ENCODE peak calls at places on chromosomes 16 and 17, in four cellular contexts. One of them, this sample, is unnamed.

GRCh38 chr16:55471448-55472097 is 7.4 kb upstream of the MMP2 start:
- DNase-seq in IMR-90: peak; percentile 92
- DNase-seq in H9: no peak
- DNase-seq in H1: no peak
- DNase-seq in this sample: peak; percentile 75

GRCh38 chr17:31629696-31630470 is 229.2 kb downstream of the COPRS start:
- DNase-seq in IMR-90: peak; percentile 71
- DNase-seq in H9: no peak
- DNase-seq in H1: no peak
- DNase-seq in this sample: no peak

GRCh38 chr16:55494994-55495421 is 13.9 kb upstream of the LPCAT2 start:
- DNase-seq in IMR-90: peak; percentile 96
- DNase-seq in H9: peak; percentile 29
- DNase-seq in H1: no peak
- DNase-seq in this sample: peak; percentile 66

GRCh38 chr17:46818929-46819859 is 702 bp upstream of the WNT3 start:
- DNase-seq in IMR-90: no peak
- DNase-seq in H9: peak; percentile 96
- DNase-seq in H1: no peak
- DNase-seq in this sample: peak; percentile 98

GRCh38 chr16:49622084-49622390 is 233.9 kb downstream of the ZNF423 start:
- DNase-seq in IMR-90: no peak
- DNase-seq in H9: no peak
- DNase-seq in H1: no peak
- DNase-seq in this sample: no peak

GRCh38 chr17:17398188-17398927 is 78.4 kb upstream of the MED9 start:
- DNase-seq in IMR-90: peak; percentile 34
- DNase-seq in H9: no peak
- DNase-seq in H1: no peak
- DNase-seq in this sample: no peak

GRCh38 chr17:16516594-16517018 is 24.6 kb upstream of the LRRC75A start:
- DNase-seq in IMR-90: peak; percentile 80
- DNase-seq in H9: peak; percentile 70
- DNase-seq in H1: no peak
- DNase-seq in this sample: peak; percentile 75

GRCh38 chr16:637081-638018 is 1.2 kb upstream of the METTL26 start:
- DNase-seq in IMR-90: peak; percentile 81
- DNase-seq in H9: peak; percentile 90
- DNase-seq in H1: no peak
- DNase-seq in this sample: peak; percentile 56

GRCh38 chr17:57739402-57740224 is 5.5 kb downstream of the CCDC182 start:
- DNase-seq in IMR-90: no peak
- DNase-seq in H9: peak; percentile 60
- DNase-seq in H1: no peak
- DNase-seq in this sample: peak; percentile 58

GRCh38 chr17:50220811-50221210 is 19.4 kb upstream of the COL1A1 start:
- DNase-seq in IMR-90: no peak
- DNase-seq in H9: peak; percentile 54
- DNase-seq in H1: no peak
- DNase-seq in this sample: no peak

GRCh38 chr17:65811043-65811442 is 249.6 kb upstream of the AXIN2 start:
- DNase-seq in IMR-90: no peak
- DNase-seq in H9: no peak
- DNase-seq in H1: no peak
- DNase-seq in this sample: no peak

GRCh38 chr17:17987901-17988300 is 15.2 kb downstream of the DRC3 start:
- DNase-seq in IMR-90: no peak
- DNase-seq in H9: no peak
- DNase-seq in H1: no peak
- DNase-seq in this sample: no peak

GRCh38 chr16:11674818-11675560 is 6.7 kb downstream of the SNN start:
- DNase-seq in IMR-90: peak; percentile 51
- DNase-seq in H9: no peak
- DNase-seq in H1: no peak
- DNase-seq in this sample: no peak

GRCh38 chr16:69105501-69106361 is at the start of gene HAS3:
- DNase-seq in IMR-90: peak; percentile 48
- DNase-seq in H9: peak; percentile 81
- DNase-seq in H1: peak; percentile 64
- DNase-seq in this sample: peak; percentile 96

GRCh38 chr16:83954577-83955016 is 1.6 kb downstream of the OSGIN1 start:
- DNase-seq in IMR-90: peak; percentile 38
- DNase-seq in H9: peak; percentile 55
- DNase-seq in H1: no peak
- DNase-seq in this sample: peak; percentile 94

GRCh38 chr16:58032710-58033293 is 7.2 kb downstream of the MMP15 start:
- DNase-seq in IMR-90: no peak
- DNase-seq in H9: no peak
- DNase-seq in H1: no peak
- DNase-seq in this sample: peak; percentile 76

GRCh38 chr17:29682987-29683386 is 60.3 kb upstream of the CORO6 start:
- DNase-seq in IMR-90: no peak
- DNase-seq in H9: no peak
- DNase-seq in H1: no peak
- DNase-seq in this sample: peak; percentile 61

GRCh38 chr16:50467943-50468748 is 80.0 kb upstream of the NKD1 start:
- DNase-seq in IMR-90: no peak
- DNase-seq in H9: peak; percentile 78
- DNase-seq in H1: no peak
- DNase-seq in this sample: peak; percentile 79

GRCh38 chr16:75555213-75555706 is 792 bp downstream of the TMEM231 start:
- DNase-seq in IMR-90: peak; percentile 86
- DNase-seq in H9: peak; percentile 94
- DNase-seq in H1: peak; percentile 66
- DNase-seq in this sample: peak; percentile 96

GRCh38 chr17:44039829-44040635 is 25.3 kb upstream of the TMEM101 start:
- DNase-seq in IMR-90: peak; percentile 49
- DNase-seq in H9: no peak
- DNase-seq in H1: no peak
- DNase-seq in this sample: no peak

GRCh38 chr17:4945176-4945943 is 3.0 kb downstream of the PFN1 start:
- DNase-seq in IMR-90: peak; percentile 93
- DNase-seq in H9: peak; percentile 80
- DNase-seq in H1: no peak
- DNase-seq in this sample: peak; percentile 86

GRCh38 chr17:78497115-78497540 is 80.1 kb downstream of the DNAH17 start:
- DNase-seq in IMR-90: peak; percentile 72
- DNase-seq in H9: peak; percentile 92
- DNase-seq in H1: peak; percentile 57
- DNase-seq in this sample: peak; percentile 85

GRCh38 chr17:27396941-27397340 is 59.3 kb upstream of the KSR1 start:
- DNase-seq in IMR-90: peak; percentile 42
- DNase-seq in H9: no peak
- DNase-seq in H1: no peak
- DNase-seq in this sample: no peak

GRCh38 chr16:83470406-83470805 is 337.4 kb upstream of the HSBP1 start:
- DNase-seq in IMR-90: peak; percentile 45
- DNase-seq in H9: peak; percentile 1
- DNase-seq in H1: no peak
- DNase-seq in this sample: no peak

GRCh38 chr17:75902406-75902805 is 2.3 kb downstream of the MRPL38 start:
- DNase-seq in IMR-90: no peak
- DNase-seq in H9: no peak
- DNase-seq in H1: no peak
- DNase-seq in this sample: no peak

GRCh38 chr17:74130841-74131240 is 72.6 kb upstream of the RPL38 start:
- DNase-seq in IMR-90: no peak
- DNase-seq in H9: peak; percentile 23
- DNase-seq in H1: no peak
- DNase-seq in this sample: no peak

GRCh38 chr17:66283296-66283934 is 19.0 kb upstream of the PRKCA start:
- DNase-seq in IMR-90: no peak
- DNase-seq in H9: no peak
- DNase-seq in H1: no peak
- DNase-seq in this sample: no peak

GRCh38 chr17:45227101-45227591 is 5.5 kb downstream of the FMNL1 start:
- DNase-seq in IMR-90: no peak
- DNase-seq in H9: no peak
- DNase-seq in H1: no peak
- DNase-seq in this sample: no peak

GRCh38 chr17:74340470-74341023 is 14.5 kb downstream of the KIF19 start:
- DNase-seq in IMR-90: no peak
- DNase-seq in H9: no peak
- DNase-seq in H1: no peak
- DNase-seq in this sample: no peak

GRCh38 chr16:21565816-21566669 is 33.3 kb upstream of the METTL9 start:
- DNase-seq in IMR-90: no peak
- DNase-seq in H9: no peak
- DNase-seq in H1: no peak
- DNase-seq in this sample: no peak

GRCh38 chr17:81247339-81247990 is 8.3 kb downstream of the NDUFAF8 start:
- DNase-seq in IMR-90: no peak
- DNase-seq in H9: no peak
- DNase-seq in H1: no peak
- DNase-seq in this sample: no peak

GRCh38 chr17:81246343-81246670 is 7.2 kb downstream of the NDUFAF8 start:
- DNase-seq in IMR-90: no peak
- DNase-seq in H9: no peak
- DNase-seq in H1: no peak
- DNase-seq in this sample: no peak

GRCh38 chr17:81245024-81245664 is 6.0 kb downstream of the NDUFAF8 start:
- DNase-seq in IMR-90: peak; percentile 47
- DNase-seq in H9: no peak
- DNase-seq in H1: no peak
- DNase-seq in this sample: no peak

GRCh38 chr17:81245665-81246342 is 6.7 kb downstream of the NDUFAF8 start:
- DNase-seq in IMR-90: no peak
- DNase-seq in H9: no peak
- DNase-seq in H1: no peak
- DNase-seq in this sample: no peak

DNA sequence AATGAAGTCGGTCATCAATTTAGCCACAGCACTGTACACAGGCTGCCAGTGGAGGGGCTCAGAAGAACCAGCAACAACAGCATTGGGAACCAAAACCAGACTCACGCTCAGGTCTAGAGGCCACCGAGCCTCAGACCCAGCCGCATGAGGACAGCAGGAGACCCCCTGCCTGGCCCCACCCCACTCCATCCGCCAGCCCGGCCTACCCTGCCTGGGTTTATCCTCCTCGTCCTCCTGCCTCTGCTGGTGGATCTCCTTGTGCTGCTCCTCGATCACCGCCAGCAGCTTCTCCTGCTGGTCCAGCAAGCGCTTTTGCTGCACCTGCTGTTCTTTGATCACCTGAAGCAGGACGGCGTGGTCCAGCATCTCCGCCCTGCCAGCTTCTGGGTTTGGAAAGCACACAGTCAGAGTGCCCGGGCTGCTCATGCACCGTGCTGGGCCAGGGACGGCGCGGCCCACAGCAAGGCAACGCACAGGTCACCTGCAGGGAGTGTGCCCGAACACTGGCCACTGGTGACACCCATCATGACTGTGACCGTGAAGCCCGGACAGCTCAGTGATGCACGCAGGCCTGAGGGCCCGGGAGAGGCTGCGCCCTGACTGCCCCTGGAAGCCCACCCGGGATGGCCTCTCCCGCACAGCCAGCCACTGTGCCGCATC is 7.7 kb downstream of the NDUFAF8 start:
- DNase-seq in IMR-90: no peak
- DNase-seq in H9: no peak
- DNase-seq in H1: no peak
- DNase-seq in this sample: no peak
- H4K5ac ChIP-seq in IMR-90: no peak overlapping the region
- H4K5ac ChIP-seq in H9: no peak overlapping the region
- H4K5ac ChIP-seq in H1: no peak overlapping the region
- H4K5ac ChIP-seq in this sample: no peak overlapping the region

DNA sequence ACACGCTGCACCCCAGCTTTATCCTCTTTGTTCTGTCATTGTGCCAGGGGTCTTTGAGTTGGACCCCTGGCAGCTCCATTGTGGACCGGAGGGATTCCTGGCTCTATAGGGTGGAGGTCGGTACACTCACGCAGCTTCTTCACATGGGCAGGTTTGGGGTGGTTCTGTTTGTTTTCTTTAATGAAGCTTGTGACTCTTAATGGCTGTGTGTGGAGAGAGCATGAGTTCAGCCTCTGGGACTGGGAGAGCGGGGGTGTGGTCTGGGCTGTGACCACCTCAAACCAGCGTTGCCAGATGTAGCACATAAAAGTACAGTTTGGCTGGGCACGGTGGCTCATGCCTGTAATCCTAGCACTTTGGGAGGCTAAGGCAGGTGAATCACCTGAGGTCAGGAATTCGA is 21.2 kb upstream of the NAGLU start:
- DNase-seq in IMR-90: no peak
- DNase-seq in H9: no peak
- DNase-seq in H1: no peak
- DNase-seq in this sample: no peak
- H4K5ac ChIP-seq in IMR-90: no peak overlapping the region
- H4K5ac ChIP-seq in H9: no peak overlapping the region
- H4K5ac ChIP-seq in H1: no peak overlapping the region
- H4K5ac ChIP-seq in this sample: no peak overlapping the region

DNA sequence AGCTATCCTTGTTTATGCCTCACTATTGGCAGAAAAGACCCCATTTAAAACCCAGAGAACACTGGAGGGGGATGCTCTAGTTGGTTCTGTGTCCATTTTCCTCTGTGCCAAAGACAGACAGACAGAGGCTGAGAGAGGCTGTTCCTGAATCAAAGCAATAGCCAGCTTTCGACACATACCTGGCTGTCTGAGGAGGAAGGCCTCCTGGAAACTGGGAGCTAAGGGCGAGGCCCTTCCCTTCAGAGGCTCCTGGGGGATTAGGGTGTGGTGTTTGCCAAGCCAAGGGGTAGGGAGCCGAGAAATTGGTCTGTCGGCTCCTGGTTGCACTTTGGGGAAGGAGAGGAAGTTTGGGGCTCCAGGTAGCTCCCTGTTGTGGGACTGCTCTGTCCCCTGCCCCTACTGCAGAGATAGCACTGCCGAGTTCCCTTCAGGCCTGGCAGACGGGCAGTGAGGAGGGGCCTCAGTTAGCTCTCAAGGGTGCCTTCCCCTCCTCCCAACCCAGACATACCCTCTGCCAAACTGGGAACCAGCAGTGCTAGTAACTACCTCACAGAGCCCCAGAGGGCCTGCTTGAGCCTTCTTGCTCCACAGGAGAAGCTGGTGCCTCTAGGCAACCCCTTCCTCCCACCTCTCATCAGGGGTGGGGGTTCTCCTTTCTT is 56.1 kb downstream of the IGF2BP1 start:
- DNase-seq in IMR-90: no peak
- DNase-seq in H9: peak; percentile 62
- DNase-seq in H1: no peak
- DNase-seq in this sample: peak; percentile 50
- H4K5ac ChIP-seq in IMR-90: no peak overlapping the region
- H4K5ac ChIP-seq in H9: no peak overlapping the region
- H4K5ac ChIP-seq in H1: no peak overlapping the region
- H4K5ac ChIP-seq in this sample: no peak overlapping the region

GRCh38 chr17:79542718-79543117 is 68.1 kb downstream of the RBFOX3 start:
- DNase-seq in IMR-90: no peak
- DNase-seq in H9: no peak
- DNase-seq in H1: no peak
- DNase-seq in this sample: no peak

GRCh38 chr17:79543566-79543965 is 67.3 kb downstream of the RBFOX3 start:
- DNase-seq in IMR-90: no peak
- DNase-seq in H9: no peak
- DNase-seq in H1: no peak
- DNase-seq in this sample: no peak

GRCh38 chr17:79546386-79546785 is 64.5 kb downstream of the RBFOX3 start:
- DNase-seq in IMR-90: no peak
- DNase-seq in H9: no peak
- DNase-seq in H1: no peak
- DNase-seq in this sample: no peak

GRCh38 chr17:79545251-79546005 is 65.4 kb downstream of the RBFOX3 start:
- DNase-seq in IMR-90: no peak
- DNase-seq in H9: no peak
- DNase-seq in H1: no peak
- DNase-seq in this sample: no peak

GRCh38 chr17:79544142-79544914 is 66.5 kb downstream of the RBFOX3 start:
- DNase-seq in IMR-90: no peak
- DNase-seq in H9: no peak
- DNase-seq in H1: no peak
- DNase-seq in this sample: no peak
- H4K5ac ChIP-seq in IMR-90: no peak overlapping the region
- H4K5ac ChIP-seq in H9: no peak overlapping the region
- H4K5ac ChIP-seq in H1: no peak overlapping the region
- H4K5ac ChIP-seq in this sample: no peak overlapping the region